ENCODE peak calls at places on chromosomes 1 and 21, in six cellular contexts. W, P, F, A, B and C are unnamed samples. For H3K4me1, the result is how much of the 10 kb centered on the place peaks cover.

GRCh38 chr1:41784516-41785279 is 134.0 kb downstream of the HIVEP3 start:
- DNase-seq in W (peak), P (no peak), F (no peak), A (no peak), B (no peak), C (no peak)

GRCh38 chr1:5926686-5927435 is 65.4 kb downstream of the NPHP4 start:
- DNase-seq in W (no peak), P (no peak), F (no peak), A (no peak), B (no peak), C (no peak)

GRCh38 chr1:59707216-59707615 is 107.5 kb upstream of the HOOK1 start:
- DNase-seq in W (peak), P (peak), F (peak), A (peak), B (no peak), C (peak)

GRCh38 chr1:247113094-247113497 is 8.9 kb upstream of the ZNF669 start:
- DNase-seq in W (peak), P (no peak), F (no peak), A (no peak), B (no peak), C (no peak)

GRCh38 chr1:94863297-94863911 is 43.2 kb downstream of the SLC44A3 start:
- DNase-seq in W (peak), P (peak), F (no peak), A (no peak), B (no peak), C (no peak)

GRCh38 chr1:153790282-153790995 is 15.2 kb downstream of the SLC27A3 start:
- DNase-seq in W (no peak), P (peak), F (peak), A (no peak), B (no peak), C (peak)

GRCh38 chr1:20302093-20302471 is 11.4 kb downstream of the VWA5B1 start:
- DNase-seq in W (peak), P (no peak), F (no peak), A (peak), B (no peak), C (no peak)

GRCh38 chr1:118110580-118110979 is 74.4 kb downstream of the SPAG17 start:
- DNase-seq in W (no peak), P (no peak), F (no peak), A (no peak), B (no peak), C (no peak)

GRCh38 chr1:1075148-1075935 is 1.2 kb upstream of the RNF223 start:
- DNase-seq in W (no peak), P (no peak), F (no peak), A (no peak), B (peak), C (peak)

GRCh38 chr1:13855554-13855953 is 155.6 kb downstream of the PRDM2 start:
- DNase-seq in W (no peak), P (no peak), F (no peak), A (no peak), B (no peak), C (no peak)

GRCh38 chr1:186615332-186615731 is 64.9 kb downstream of the PTGS2 start:
- DNase-seq in W (no peak), P (no peak), F (no peak), A (no peak), B (no peak), C (no peak)

GRCh38 chr21:38861006-38861405 is 55.3 kb downstream of the ETS2 start:
- DNase-seq in W (no peak), P (peak), F (no peak), A (no peak), B (peak), C (no peak)

GRCh38 chr1:75764057-75764655 is 21.9 kb upstream of the RABGGTB start:
- DNase-seq in W (no peak), P (no peak), F (no peak), A (no peak), B (no peak), C (no peak)

GRCh38 chr1:93749487-93749886 is 67.8 kb upstream of the BCAR3 start:
- DNase-seq in W (peak), P (no peak), F (no peak), A (no peak), B (no peak), C (no peak)

DNA sequence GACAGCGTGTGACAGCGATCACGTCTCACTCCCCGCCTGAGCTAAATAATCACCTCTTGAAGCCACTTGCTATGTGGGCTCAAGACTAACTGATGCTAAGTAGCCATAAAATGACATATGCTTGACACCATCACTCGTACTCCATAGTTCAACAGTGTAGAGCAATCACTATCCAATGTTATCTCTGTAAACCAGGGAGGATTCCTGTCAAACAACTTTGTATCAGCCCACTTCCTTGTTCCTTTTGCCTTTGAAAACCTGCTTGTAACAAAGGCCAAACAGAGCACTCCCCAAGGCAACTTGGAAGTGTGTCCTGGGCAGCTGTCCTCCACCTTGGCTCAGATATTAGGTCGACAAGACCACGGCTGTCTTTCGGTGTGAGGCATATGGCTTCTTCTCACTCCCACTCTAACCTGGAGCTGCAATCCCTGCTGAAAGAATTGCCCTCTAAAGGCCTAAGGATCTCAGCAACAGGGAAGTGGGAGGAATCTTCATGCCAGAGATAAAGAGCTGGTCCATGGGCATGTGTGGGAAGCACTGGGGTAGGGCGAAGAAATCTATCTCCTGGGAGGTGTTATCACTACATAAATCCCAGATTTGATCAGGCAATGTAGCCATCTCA is 66.8 kb downstream of the ITPKB start:
- DNase-seq in W (no peak), P (no peak), F (no peak), A (no peak), B (no peak), C (no peak)
- H3K4me1 ChIP-seq in W (under half), P (under half), F (under half), A (under half), B (under half), C (under half)

GRCh38 chr1:170590921-170591705 is 59.1 kb downstream of the GORAB start:
- DNase-seq in W (no peak), P (no peak), F (no peak), A (no peak), B (no peak), C (no peak)

GRCh38 chr1:170594227-170594626 is 62.3 kb downstream of the GORAB start:
- DNase-seq in W (no peak), P (no peak), F (no peak), A (no peak), B (no peak), C (no peak)

GRCh38 chr1:170593612-170594011 is 61.6 kb downstream of the GORAB start:
- DNase-seq in W (no peak), P (no peak), F (no peak), A (no peak), B (no peak), C (no peak)

GRCh38 chr1:170592591-170593111 is 60.7 kb downstream of the GORAB start:
- DNase-seq in W (no peak), P (no peak), F (no peak), A (no peak), B (no peak), C (no peak)

DNA sequence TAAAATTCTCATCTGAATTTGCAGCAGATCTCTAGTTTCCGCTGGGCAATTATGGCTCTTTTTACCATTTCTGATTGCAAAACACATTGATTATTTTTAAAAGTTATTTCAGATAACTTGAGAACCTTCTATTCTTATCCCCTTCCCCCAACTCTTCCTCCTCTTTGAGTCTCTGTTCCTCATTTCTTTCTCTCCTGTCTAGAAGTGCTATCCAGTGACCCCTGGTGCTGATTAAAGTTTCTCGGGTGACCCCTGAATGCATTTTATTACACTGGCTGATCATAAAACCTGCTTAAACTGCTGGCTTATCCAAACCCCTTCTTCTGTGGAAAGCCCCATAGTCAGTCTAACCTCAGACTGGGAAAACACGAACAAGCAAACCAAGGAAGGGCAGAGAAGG is 61.2 kb downstream of the GORAB start:
- DNase-seq in W (no peak), P (no peak), F (no peak), A (no peak), B (no peak), C (no peak)
- H3K4me3 ChIP-seq in W (no peak), P (no peak), F (peak), A (no peak), B (no peak), C (peak)

DNA sequence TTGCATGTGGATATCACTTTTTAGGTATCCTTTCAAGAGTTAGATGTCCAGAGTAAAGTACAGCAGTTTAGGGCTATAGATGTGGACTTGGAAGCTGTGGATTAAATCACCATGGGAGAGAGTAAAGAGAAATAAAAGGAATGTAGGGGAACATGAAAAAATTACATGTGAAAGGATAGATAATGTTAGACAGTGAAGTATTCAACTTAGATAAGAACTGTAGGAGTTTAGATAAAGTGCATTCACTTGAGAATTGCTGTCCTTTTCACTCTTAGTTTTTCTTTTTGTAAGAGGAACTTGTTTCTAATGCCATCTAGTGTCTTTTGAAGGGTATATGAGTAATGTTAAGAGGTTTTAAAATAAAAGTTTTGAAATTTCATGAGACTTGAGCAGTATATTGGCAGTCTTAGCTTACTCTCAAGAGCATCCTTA is 40.1 kb downstream of the MAST2 start:
- DNase-seq in W (peak), P (peak), F (no peak), A (peak), B (no peak), C (no peak)
- TF ChIP-seq CTCF in W (peak), P (peak), F (no peak), A (peak), B (no peak), C (peak)

DNA sequence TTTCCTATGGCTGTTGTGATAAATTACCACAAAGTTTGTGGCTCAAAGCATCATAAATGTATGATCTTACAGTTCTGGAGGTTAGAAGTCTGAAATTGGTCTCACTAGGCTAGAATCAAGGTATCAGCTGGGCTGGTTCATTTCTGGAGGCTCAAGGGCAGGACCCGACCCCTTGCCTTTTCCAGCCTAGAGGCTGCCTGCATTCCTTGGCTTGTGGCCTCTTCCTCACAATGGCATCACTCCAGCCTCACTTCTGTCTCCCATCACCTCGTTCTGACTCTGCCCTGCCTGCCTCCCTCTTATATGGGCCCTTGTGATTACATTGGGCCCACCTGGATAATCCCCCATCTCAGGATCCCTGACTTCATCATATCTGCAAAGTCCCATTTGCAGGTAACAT is 8.0 kb downstream of the COQ8A start:
- DNase-seq in W (no peak), P (no peak), F (no peak), A (no peak), B (no peak), C (peak)
- H3K4me1 ChIP-seq in W (under half), P (under half), F (under half), A (under half), B (under half), C (under half)

GRCh38 chr21:46022551-46023107 is 41.1 kb downstream of the COL6A1 start:
- DNase-seq in W (no peak), P (no peak), F (no peak), A (no peak), B (no peak), C (no peak)
- H3K4me3 ChIP-seq in W (no peak), P (no peak), F (no peak), A (no peak), B (no peak), C (no peak)